ENCODE peak calls at places on chromosome 22, in eight cellular contexts. E is stimulated activated CD8-positive, alpha-beta memory T cell treated with anti-CD3 and anti-CD28 coated beads, Interleukin-7, amount 100 ng/mL, for 24 hours; N is nephron progenitor cell; G is NCI-H2029 treated with DMSO at 0.1 percent for 48 hours; F is ELR; U is Caco-2; I is MV-4-11; V is activated CD4-positive, CD25-positive, alpha-beta regulatory T cell treated with anti-CD3 and anti-CD28 coated beads, Interleukin-2, amount 50 U/mL, for 72 hours. P is an unnamed sample.

GRCh38 chr22:44357296-44357961 is 44.7 kb upstream of the SHISAL1 start:
- DNase-seq in U (no peak), E (no peak), V (no peak), I (no peak), N (no peak), F (no peak), G (no peak), P (no peak)

GRCh38 chr22:23796461-23796860 is 9.7 kb downstream of the SMARCB1 start:
- DNase-seq in G (no peak), I (no peak), F (no peak), N (no peak), E (no peak), U (no peak), V (no peak), P (no peak)

GRCh38 chr22:23180893-23181762 is 819 bp downstream of the BCR start:
- DNase-seq in U (no peak), G (no peak), E (no peak), V (peak; percentile 40), I (no peak), N (peak; percentile 41), F (peak; percentile 18), P (no peak)

GRCh38 chr22:38965614-38966378 is 8.4 kb downstream of the APOBEC3A start:
- DNase-seq in V (no peak), I (no peak), G (no peak), F (no peak), E (no peak), N (no peak), U (no peak), P (no peak)

GRCh38 chr22:31089101-31090100 is 8.3 kb downstream of the SMTN start:
- DNase-seq in G (no peak), I (no peak), U (no peak), N (peak; percentile 65), F (peak; percentile 55), E (no peak), V (no peak), P (no peak)

GRCh38 chr22:40203568-40203967 is 25.8 kb downstream of the TNRC6B start:
- DNase-seq in E (no peak), V (no peak), F (peak; percentile 32), N (no peak), G (peak; percentile 22), U (no peak), I (no peak), P (no peak)

GRCh38 chr22:29838599-29838956 is 504 bp upstream of the ASCC2 start:
- DNase-seq in I (no peak), E (no peak), U (no peak), V (no peak), N (no peak), G (no peak), F (no peak), P (no peak)

GRCh38 chr22:46001426-46002106 is 24.6 kb upstream of the WNT7B start:
- DNase-seq in V (no peak), G (peak; percentile 32), N (peak; percentile 1), E (no peak), I (no peak), U (no peak), F (no peak), P (peak; percentile 53)

GRCh38 chr22:35684270-35684700 is 33.4 kb upstream of the APOL5 start:
- DNase-seq in N (no peak), U (no peak), E (no peak), F (peak; percentile 47), I (no peak), V (no peak), G (no peak), P (no peak)

GRCh38 chr22:49975543-49976389 is 15.2 kb downstream of the PIM3 start:
- DNase-seq in F (peak; percentile 28), E (no peak), I (no peak), N (peak; percentile 46), V (peak; percentile 44), U (peak; percentile 46), G (no peak), P (no peak)

GRCh38 chr22:42060489-42060888 is 10.1 kb downstream of the NAGA start:
- DNase-seq in F (no peak), N (no peak), V (no peak), G (no peak), I (no peak), U (no peak), E (no peak), P (no peak)

GRCh38 chr22:36277482-36278291 is 24.8 kb downstream of the APOL1 start:
- DNase-seq in E (peak; percentile 41), G (no peak), I (peak; percentile 66), N (peak; percentile 61), F (peak; percentile 71), V (peak; percentile 61), U (peak; percentile 64), P (no peak)

GRCh38 chr22:26796785-26797184 is 139.4 kb downstream of the MIAT start:
- DNase-seq in I (no peak), F (no peak), E (no peak), V (no peak), U (no peak), N (no peak), G (no peak), P (no peak)

GRCh38 chr22:32632650-32633049 is 158.0 kb downstream of the FBXO7 start:
- DNase-seq in N (no peak), I (no peak), U (no peak), V (no peak), F (no peak), E (no peak), G (no peak), P (no peak)